ENCODE peak calls at places on chromosomes 1 and 21, in ten cellular contexts. E is activated T-helper 1 cell treated with anti-CD3 and anti-CD28 coated beads, Interleukin-12 subunit alpha, Interleukin-12 subunit beta, Interleukin-2, Interleukin-4 antibody, amounts not matched to agents 30 ng/mL and 10 ng/mL and 1 ng/mL, durations not matched to agents 14 hours and 24 hours and 36 hours; G is heart left ventricle; I is tibial nerve; Y is CD8-positive, alpha-beta memory T cell; V is A549; M is T-helper 17 cell; P is GDM1; L is CMK; C is breast epithelium. A is an unnamed sample.

GRCh38 chr1:33577663-33578062 is 105.2 kb downstream of the ZSCAN20 start:
- DNase-seq in P (no peak), M (no peak), I (no peak), E (no peak), V (no peak), Y (no peak), L (no peak), G (no peak), C (no peak), A (no peak)

GRCh38 chr1:41833519-41834000 is 85.2 kb downstream of the HIVEP3 start:
- DNase-seq in I (no peak), M (no peak), V (no peak), L (no peak), P (no peak), C (no peak), E (no peak), Y (no peak), G (no peak), A (no peak)

GRCh38 chr21:37369307-37369854 is 2.8 kb downstream of the DYRK1A start:
- DNase-seq in Y (no peak), M (no peak), I (no peak), C (no peak), G (no peak), L (no peak), P (no peak), V (no peak), E (no peak), A (no peak)

GRCh38 chr1:55833452-55834160 is 618.4 kb upstream of the USP24 start:
- DNase-seq in M (no peak), C (no peak), L (no peak), P (no peak), Y (no peak), I (no peak), V (no peak), G (no peak), E (no peak), A (no peak)

GRCh38 chr1:8011923-8012858 is 13.9 kb downstream of the ERRFI1 start:
- DNase-seq in M (no peak), Y (no peak), E (no peak), P (no peak), C (no peak), L (no peak), I (no peak), V (no peak), G (no peak), A (no peak)

GRCh38 chr1:157113631-157114030 is 14.0 kb upstream of the ETV3L start:
- DNase-seq in M (no peak), I (no peak), E (no peak), Y (no peak), L (no peak), G (no peak), P (no peak), C (no peak), V (no peak), A (no peak)

GRCh38 chr1:192513697-192514096 is 61.9 kb upstream of the RGS1 start:
- DNase-seq in M (no peak), C (no peak), Y (no peak), I (no peak), G (no peak), P (no peak), L (no peak), V (no peak), E (no peak), A (no peak)

GRCh38 chr1:169586395-169587255 is at the start of gene F5:
- DNase-seq in P (peak; percentile 35), V (peak; percentile 73), C (peak; percentile 40), L (no peak), Y (peak; percentile 50), E (peak; percentile 71), G (peak; percentile 52), I (peak; percentile 25), M (peak; percentile 53), A (peak; percentile 91)

GRCh38 chr1:40712997-40713396 is 21.5 kb downstream of the NFYC start:
- DNase-seq in E (no peak), Y (no peak), C (no peak), V (no peak), M (no peak), P (peak; percentile 26), G (peak; percentile 47), I (no peak), L (peak; percentile 33), A (no peak)

GRCh38 chr1:165949335-165950130 is 122.1 kb downstream of the UCK2 start:
- DNase-seq in G (no peak), E (no peak), P (no peak), I (no peak), C (no peak), L (no peak), Y (no peak), M (no peak), V (no peak), A (no peak)

GRCh38 chr1:229012823-229013222 is 258.1 kb upstream of the RAB4A start:
- DNase-seq in M (no peak), G (no peak), P (no peak), Y (no peak), I (no peak), E (no peak), V (no peak), L (no peak), C (no peak), A (no peak)

A was measured in mesenteric fat pad.